ENCODE peak calls at places on chromosome 21, in nine cellular contexts. A is HCT116, F is neural crest cell, X is DMS79 treated with DMSO at 0.1 percent for 48 hours, R is MG63, W is C1 segment of cervical spinal cord, C is IMR-90, M is NCI-H1930, U is activated T-cell treated with anti-CD3 and anti-CD28 coated beads for 24 hours. J is an unnamed sample.

GRCh38 chr21:32414579-32415358 is 2.3 kb downstream of the EVA1C start:
- DNase-seq in A (no peak), F (no peak), X (no peak), R (no peak), W (no peak), C (peak; percentile 63), M (no peak), U (no peak), J (peak; percentile 53)

GRCh38 chr21:35606578-35606977 is 453.7 kb downstream of the SETD4 start:
- DNase-seq in A (no peak), F (no peak), X (no peak), R (no peak), W (no peak), C (no peak), M (no peak), U (no peak), J (peak; percentile 21)

GRCh38 chr21:15298306-15298705 is 233.5 kb upstream of the NRIP1 start:
- DNase-seq in A (no peak), F (no peak), X (no peak), R (no peak), W (no peak), C (no peak), M (no peak), U (no peak), J (no peak)

GRCh38 chr21:32301596-32301995 is 2.9 kb downstream of the MRAP start:
- DNase-seq in A (no peak), F (no peak), X (no peak), R (no peak), W (no peak), C (no peak), M (no peak), U (no peak), J (no peak)

GRCh38 chr21:35024071-35024420 is 25.1 kb downstream of the RUNX1 start:
- DNase-seq in A (no peak), F (no peak), X (no peak), R (no peak), W (no peak), C (no peak), M (no peak), U (no peak), J (no peak)

GRCh38 chr21:42850866-42851391 is 28.4 kb downstream of the WDR4 start:
- DNase-seq in A (no peak), F (no peak), X (no peak), R (peak; percentile 39), W (no peak), C (no peak), M (no peak), U (no peak), J (peak; percentile 31)

GRCh38 chr21:38869946-38870345 is 64.2 kb downstream of the ETS2 start:
- DNase-seq in A (no peak), F (no peak), X (no peak), R (no peak), W (no peak), C (peak; percentile 71), M (no peak), U (no peak), J (peak; percentile 41)

GRCh38 chr21:26405071-26405470 is 168.0 kb downstream of the CYYR1 start:
- DNase-seq in A (no peak), F (no peak), X (no peak), R (peak; percentile 12), W (no peak), C (peak; percentile 18), M (no peak), U (no peak), J (no peak)

GRCh38 chr21:14620152-14620551 is 74.0 kb upstream of the SAMSN1 start:
- DNase-seq in A (no peak), F (no peak), X (no peak), R (no peak), W (no peak), C (no peak), M (no peak), U (no peak), J (no peak)

GRCh38 chr21:16011719-16012118 is 281.9 kb downstream of the USP25 start:
- DNase-seq in A (no peak), F (no peak), X (peak; percentile 48), R (peak; percentile 42), W (no peak), C (no peak), M (no peak), U (no peak), J (no peak)

GRCh38 chr21:35628331-35628730 is 432.0 kb downstream of the SETD4 start:
- DNase-seq in A (no peak), F (no peak), X (no peak), R (no peak), W (no peak), C (no peak), M (no peak), U (no peak), J (peak; percentile 21)

GRCh38 chr21:16534408-16535099 is 804.8 kb downstream of the USP25 start:
- DNase-seq in A (no peak), F (no peak), X (peak; percentile 96), R (peak; percentile 79), W (peak; percentile 73), C (peak; percentile 32), M (no peak), U (no peak), J (peak; percentile 9)

GRCh38 chr21:33189845-33190244 is 39.9 kb upstream of the IFNAR2 start:
- DNase-seq in A (no peak), F (no peak), X (no peak), R (no peak), W (no peak), C (no peak), M (no peak), U (no peak), J (no peak)

GRCh38 chr21:41365377-41366107 is 3.7 kb downstream of the MX2 start:
- DNase-seq in A (no peak), F (no peak), X (no peak), R (no peak), W (no peak), C (no peak), M (no peak), U (no peak), J (no peak)

GRCh38 chr21:35400233-35400939 is 351.3 kb upstream of the RUNX1 start:
- DNase-seq in A (peak; percentile 81), F (no peak), X (peak; percentile 88), R (no peak), W (peak; percentile 3), C (peak; percentile 67), M (peak; percentile 28), U (peak; percentile 38), J (peak; percentile 67)

GRCh38 chr21:41767606-41768370 is 936 bp upstream of the RIPK4 start:
- DNase-seq in A (no peak), F (no peak), X (peak; percentile 55), R (no peak), W (no peak), C (peak; percentile 17), M (no peak), U (no peak), J (peak; percentile 92)

GRCh38 chr21:41777934-41778815 is 11.3 kb upstream of the RIPK4 start:
- DNase-seq in A (peak; percentile 84), F (peak; percentile 89), X (peak; percentile 92), R (peak; percentile 92), W (peak; percentile 69), C (peak; percentile 69), M (no peak), U (no peak), J (peak; percentile 92)

GRCh38 chr21:44019568-44019958 is 7.5 kb downstream of the TRAPPC10 start:
- DNase-seq in A (no peak), F (no peak), X (no peak), R (no peak), W (no peak), C (no peak), M (no peak), U (no peak), J (no peak)

GRCh38 chr21:45312296-45312695 is 24.6 kb upstream of the POFUT2 start:
- DNase-seq in A (no peak), F (no peak), X (no peak), R (no peak), W (no peak), C (no peak), M (no peak), U (no peak), J (no peak)

GRCh38 chr21:22609802-22610201 is 1611.6 kb downstream of the NCAM2 start:
- DNase-seq in A (no peak), F (no peak), X (no peak), R (no peak), W (no peak), C (no peak), M (no peak), U (no peak), J (no peak)

GRCh38 chr21:28767523-28767922 is 225.2 kb downstream of the LTN1 start:
- DNase-seq in A (no peak), F (no peak), X (no peak), R (no peak), W (no peak), C (no peak), M (no peak), U (no peak), J (no peak)

GRCh38 chr21:31111093-31111492 is 72.8 kb upstream of the KRTAP19-8 start:
- DNase-seq in A (no peak), F (no peak), X (no peak), R (no peak), W (no peak), C (no peak), M (no peak), U (no peak), J (no peak)

GRCh38 chr21:29168874-29169273 is 38.4 kb downstream of the MAP3K7CL start:
- DNase-seq in A (peak; percentile 75), F (no peak), X (no peak), R (no peak), W (no peak), C (no peak), M (no peak), U (no peak), J (peak; percentile 66)

GRCh38 chr21:38817371-38818335 is 11.9 kb downstream of the ETS2 start:
- DNase-seq in A (no peak), F (no peak), X (no peak), R (no peak), W (no peak), C (peak; percentile 79), M (no peak), U (no peak), J (peak; percentile 43)

GRCh38 chr21:45938453-45938755 is 43.2 kb upstream of the COL6A1 start:
- DNase-seq in A (no peak), F (no peak), X (no peak), R (no peak), W (no peak), C (no peak), M (no peak), U (no peak), J (no peak)